ENCODE peak calls at places on chromosomes 7 and 10, in five cellular contexts. H, R, N, S and B are unnamed samples.

GRCh38 chr7:149849174-149849573 is 11.0 kb downstream of the ZNF862 start:
- DNase-seq in H (no peak), R (no peak), N (no peak), S (no peak), B (no peak)

GRCh38 chr7:21504021-21504420 is 38.8 kb upstream of the DNAH11 start:
- DNase-seq in H (no peak), R (no peak), N (no peak), S (no peak), B (peak; percentile 67)

GRCh38 chr10:98270026-98270740 is 2.2 kb upstream of the LOXL4 start:
- DNase-seq in H (peak; percentile 36), R (no peak), N (no peak), S (no peak), B (no peak)

GRCh38 chr7:124856299-124856888 is 73.2 kb downstream of the POT1 start:
- DNase-seq in H (peak; percentile 61), R (peak; percentile 9), N (no peak), S (peak; percentile 59), B (peak; percentile 34)

GRCh38 chr10:79103585-79103984 is 34.8 kb downstream of the ZMIZ1 start:
- DNase-seq in H (no peak), R (no peak), N (no peak), S (no peak), B (no peak)

GRCh38 chr7:34662058-34662457 is 4.0 kb downstream of the NPSR1 start:
- DNase-seq in H (no peak), R (no peak), N (no peak), S (no peak), B (no peak)

GRCh38 chr7:20450473-20450872 is 119.8 kb downstream of the ITGB8 start:
- DNase-seq in H (no peak), R (no peak), N (no peak), S (no peak), B (no peak)

GRCh38 chr10:132577350-132578005 is 39.9 kb downstream of the INPP5A start:
- DNase-seq in H (no peak), R (no peak), N (no peak), S (no peak), B (no peak)

GRCh38 chr10:3132036-3133025 is 40.3 kb downstream of the PITRM1 start:
- DNase-seq in H (no peak), R (no peak), N (no peak), S (peak; percentile 5), B (peak; percentile 30)

GRCh38 chr10:17062009-17062408 is 67.6 kb downstream of the CUBN start:
- DNase-seq in H (peak; percentile 90), R (no peak), N (no peak), S (peak; percentile 82), B (no peak)

GRCh38 chr7:96599288-96599936 is 110.2 kb downstream of the SEM1 start:
- DNase-seq in H (no peak), R (no peak), N (no peak), S (no peak), B (no peak)

GRCh38 chr10:101843032-101843991 is at the start of gene KCNIP2:
- DNase-seq in H (no peak), R (no peak), N (no peak), S (no peak), B (peak; percentile 23)

GRCh38 chr10:86654411-86655172 is at the start of gene OPN4:
- DNase-seq in H (peak; percentile 67), R (no peak), N (no peak), S (peak; percentile 37), B (no peak)

GRCh38 chr7:100603697-100604077 is 1.5 kb downstream of the PCOLCE start:
- DNase-seq in H (peak; percentile 23), R (no peak), N (no peak), S (peak; percentile 69), B (peak; percentile 19)

GRCh38 chr10:101162677-101163076 is 31.6 kb downstream of the TLX1 start:
- DNase-seq in H (no peak), R (no peak), N (no peak), S (no peak), B (no peak)

GRCh38 chr7:85041599-85042216 is 145.1 kb downstream of the SEMA3D start:
- DNase-seq in H (peak; percentile 69), R (peak; percentile 60), N (no peak), S (peak; percentile 66), B (peak; percentile 51)

GRCh38 chr7:73717991-73718405 is 1.5 kb downstream of the STX1A start:
- DNase-seq in H (peak; percentile 93), R (no peak), N (no peak), S (peak; percentile 95), B (peak; percentile 67)

GRCh38 chr10:10477859-10478258 is 539.8 kb upstream of the CELF2 start:
- DNase-seq in H (peak; percentile 54), R (no peak), N (no peak), S (peak; percentile 53), B (no peak)

GRCh38 chr7:8068892-8069686 is 100.5 kb downstream of the GLCCI1 start:
- DNase-seq in H (no peak), R (no peak), N (no peak), S (no peak), B (no peak)

GRCh38 chr10:60389413-60390009 is at the start of gene ANK3:
- DNase-seq in H (no peak), R (no peak), N (no peak), S (no peak), B (no peak)

GRCh38 chr7:39353615-39354376 is 212.4 kb upstream of the YAE1 start:
- DNase-seq in H (no peak), R (peak; percentile 48), N (peak; percentile 49), S (peak; percentile 60), B (peak; percentile 66)

GRCh38 chr10:110500515-110500905 is 2.8 kb downstream of the DUSP5 start:
- DNase-seq in H (peak; percentile 81), R (no peak), N (no peak), S (peak; percentile 94), B (peak; percentile 50)

GRCh38 chr10:74901240-74901827 is 74.9 kb downstream of the KAT6B start:
- DNase-seq in H (no peak), R (no peak), N (no peak), S (no peak), B (no peak)

GRCh38 chr10:104301907-104302690 is 33.1 kb downstream of the GSTO2 start:
- DNase-seq in H (peak; percentile 40), R (no peak), N (no peak), S (no peak), B (no peak)

GRCh38 chr7:66167773-66168367 is 37.3 kb upstream of the TPST1 start:
- DNase-seq in H (peak; percentile 96), R (no peak), N (no peak), S (peak; percentile 91), B (peak; percentile 43)

GRCh38 chr7:21548491-21548890 is 5.7 kb downstream of the DNAH11 start:
- DNase-seq in H (no peak), R (no peak), N (no peak), S (no peak), B (peak; percentile 6)

GRCh38 chr10:1734288-1734687 is 3.0 kb downstream of the ADARB2 start:
- DNase-seq in H (no peak), R (no peak), N (no peak), S (no peak), B (no peak)

GRCh38 chr7:18663321-18663720 is 167.8 kb downstream of the HDAC9 start:
- DNase-seq in H (no peak), R (no peak), N (no peak), S (no peak), B (no peak)

GRCh38 chr7:18667466-18667865 is 171.9 kb downstream of the HDAC9 start:
- DNase-seq in H (peak; percentile 80), R (no peak), N (no peak), S (peak; percentile 83), B (no peak)

GRCh38 chr7:18671176-18671575 is 175.6 kb downstream of the HDAC9 start:
- DNase-seq in H (no peak), R (no peak), N (no peak), S (no peak), B (no peak)

DNA sequence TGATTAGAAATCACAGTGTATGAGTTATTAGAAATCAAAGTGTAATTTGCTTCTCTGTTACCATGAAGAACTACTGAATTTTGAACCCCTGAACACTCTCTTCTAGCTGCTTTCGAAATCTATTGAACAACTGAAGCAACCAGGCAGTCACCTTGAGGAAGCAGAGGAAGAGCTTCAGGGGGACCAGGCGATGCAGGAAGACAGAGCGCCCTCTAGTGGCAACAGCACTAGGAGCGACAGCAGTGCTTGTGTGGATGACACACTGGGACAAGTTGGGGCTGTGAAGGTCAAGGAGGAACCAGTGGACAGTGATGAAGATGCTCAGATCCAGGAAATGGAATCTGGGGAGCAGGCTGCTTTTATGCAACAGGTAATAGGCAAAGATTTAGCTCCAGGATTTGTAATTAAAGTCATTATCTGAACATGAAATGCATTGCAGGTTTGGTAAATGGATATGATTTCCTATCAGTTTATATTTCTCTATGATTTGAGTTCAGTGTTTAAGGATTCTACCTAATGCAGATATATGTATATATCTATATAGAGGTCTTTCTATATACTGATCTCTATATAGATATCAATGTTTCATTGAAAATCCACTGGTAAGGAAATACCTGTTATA is 170.7 kb downstream of the HDAC9 start:
- DNase-seq in H (peak; percentile 74), R (peak; percentile 69), N (peak; percentile 23), S (peak; percentile 78), B (peak; percentile 72)
- H3K36me3 ChIP-seq in H (no peaks in the 10 kb centered on the region), R (no peaks in the 10 kb centered on the region), N (no peaks in the 10 kb centered on the region), S (no peaks in the 10 kb centered on the region), B (no peaks in the 10 kb centered on the region)

GRCh38 chr7:155644178-155644970 is at the start of gene RBM33:
- DNase-seq in H (peak; percentile 83), R (peak; percentile 82), N (peak; percentile 36), S (peak; percentile 87), B (peak; percentile 80)
- H3K14ac ChIP-seq in H (peak within 1 kb of the TSS; percentile 97), R (peak within 1 kb of the TSS; percentile 99), N (no peak within 1 kb of the TSS), S (peak within 1 kb of the TSS; percentile 81), B (peak within 1 kb of the TSS; percentile 88)

GRCh38 chr7:105086850-105087249 is 72.8 kb downstream of the KMT2E start:
- DNase-seq in H (no peak), R (no peak), N (no peak), S (no peak), B (no peak)

GRCh38 chr7:105088456-105088855 is 74.5 kb downstream of the KMT2E start:
- DNase-seq in H (no peak), R (no peak), N (no peak), S (no peak), B (no peak)

GRCh38 chr7:105084581-105084980 is 70.6 kb downstream of the KMT2E start:
- DNase-seq in H (no peak), R (no peak), N (no peak), S (no peak), B (no peak)

GRCh38 chr7:105087981-105088380 is 74.0 kb downstream of the KMT2E start:
- DNase-seq in H (no peak), R (no peak), N (no peak), S (no peak), B (peak; percentile 68)
- H3K36me3 ChIP-seq in H (peaks cover 30% of the 10 kb centered on the region), R (peaks cover 9% of the 10 kb centered on the region), N (peaks cover 31% of the 10 kb centered on the region), S (peaks cover 86% of the 10 kb centered on the region), B (peaks cover 12% of the 10 kb centered on the region)

DNA sequence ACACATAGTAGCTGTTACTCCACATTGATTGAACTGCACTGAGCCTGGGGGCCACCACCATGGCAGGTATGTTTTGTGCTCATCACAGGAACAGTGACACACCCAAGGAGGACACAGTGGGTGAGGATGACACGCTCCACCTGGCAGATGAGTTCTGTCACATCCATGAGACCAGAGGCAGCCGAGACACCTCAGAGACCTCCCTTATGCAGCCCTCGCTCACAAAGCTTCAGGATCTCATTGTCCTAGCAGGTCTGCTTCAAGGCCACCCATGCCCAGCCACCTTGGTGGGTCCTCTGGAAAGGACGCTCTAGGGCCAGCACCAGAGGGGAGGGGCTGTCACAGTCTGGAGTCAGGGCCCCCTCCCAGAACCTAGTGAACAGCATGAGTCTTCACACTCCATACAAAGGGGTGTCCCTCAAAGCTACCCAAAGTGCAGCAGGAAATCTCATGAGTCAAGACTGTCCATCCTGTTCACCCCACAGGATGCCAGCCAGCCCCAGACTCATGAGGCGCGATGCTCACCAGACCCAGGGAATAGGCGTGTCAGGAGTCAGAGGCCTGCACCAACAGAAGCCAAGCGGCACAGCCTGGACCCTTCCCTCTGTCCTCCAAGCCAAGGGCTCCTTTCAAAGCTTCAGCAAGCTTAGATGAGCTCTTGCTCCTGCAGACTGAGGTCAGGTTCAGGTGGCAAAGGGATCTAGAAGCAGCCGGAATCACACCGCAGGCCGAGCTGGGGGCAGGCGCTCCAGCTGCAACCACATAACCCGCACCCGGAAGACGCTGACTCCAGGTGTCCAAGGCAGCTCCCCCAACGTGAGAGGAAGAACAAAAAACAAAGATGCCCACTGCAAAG is 9.6 kb downstream of the FAM53B start:
- DNase-seq in H (no peak), R (no peak), N (no peak), S (no peak), B (peak; percentile 55)
- H3K14ac ChIP-seq in H (no peak overlapping the region), R (no peak overlapping the region), N (no peak overlapping the region), S (no peak overlapping the region), B (no peak overlapping the region)